ENCODE peak calls at places on chromosomes 13 and 19, in four cellular contexts. P is DND-41, K is mesendoderm, I is Caco-2. Q is an unnamed sample.
A peak's percentile ranks its signal among the peaks of the same experiment; 100 is the strongest.

GRCh38 chr13:112850273-112850672 is 118.7 kb upstream of the MCF2L start:
- DNase-seq in K (no peak), P (no peak), I (no peak), Q (no peak)

GRCh38 chr13:36345438-36346221 is 564 bp downstream of the SPART start:
- DNase-seq in P (no peak), I (no peak), K (peak; percentile 91), Q (peak; percentile 79)

GRCh38 chr13:20609145-20609544 is 42.2 kb downstream of the IFT88 start:
- DNase-seq in P (no peak), I (no peak), K (no peak), Q (no peak)

GRCh38 chr13:76813874-76814273 is 72.3 kb downstream of the KCTD12 start:
- DNase-seq in I (no peak), K (no peak), P (peak; percentile 22), Q (no peak)

GRCh38 chr13:75318138-75318833 is 163.7 kb downstream of the TBC1D4 start:
- DNase-seq in P (no peak), I (no peak), K (no peak), Q (no peak)

GRCh38 chr13:51520524-51520923 is 63.7 kb upstream of the WDFY2 start:
- DNase-seq in P (no peak), K (no peak), I (no peak), Q (no peak)

GRCh38 chr13:33191425-33192221 is 93.9 kb downstream of the STARD13 start:
- DNase-seq in K (no peak), I (no peak), P (no peak), Q (peak; percentile 59)

GRCh38 chr19:29515706-29516357 is 10.0 kb upstream of the VSTM2B start:
- DNase-seq in K (no peak), P (no peak), I (no peak), Q (no peak)

GRCh38 chr13:101892296-101892695 is 439.8 kb downstream of the ITGBL1 start:
- DNase-seq in I (no peak), K (no peak), P (no peak), Q (no peak)

GRCh38 chr19:38676023-38676877 is 28.8 kb downstream of the ACTN4 start:
- DNase-seq in I (no peak), K (no peak), P (no peak), Q (peak; percentile 68)

GRCh38 chr13:35978607-35979316 is 152.4 kb downstream of the DCLK1 start:
- DNase-seq in K (peak; percentile 67), I (peak; percentile 51), P (peak; percentile 27), Q (peak; percentile 84)

GRCh38 chr13:37173214-37173613 is 67.8 kb upstream of the CSNK1A1L start:
- DNase-seq in I (no peak), P (no peak), K (peak; percentile 60), Q (no peak)

GRCh38 chr13:90686438-90686837 is 661.0 kb upstream of the MIR17HG start:
- DNase-seq in K (no peak), I (no peak), P (no peak), Q (no peak)

GRCh38 chr19:7748756-7749155 is 1.4 kb upstream of the CD209 start:
- DNase-seq in P (no peak), I (peak; percentile 37), K (peak; percentile 88), Q (no peak)

GRCh38 chr13:59490651-59491050 is 673.1 kb downstream of the DIAPH3 start:
- DNase-seq in K (no peak), P (no peak), I (no peak), Q (no peak)

GRCh38 chr19:11242864-11243797 is 3.7 kb downstream of the ANGPTL8 start:
- DNase-seq in K (peak; percentile 85), I (peak; percentile 88), P (peak; percentile 77), Q (peak; percentile 86)

GRCh38 chr13:78197231-78197630 is 278.6 kb upstream of the EDNRB start:
- DNase-seq in K (no peak), P (no peak), I (no peak), Q (no peak)

GRCh38 chr13:20728579-20729300 is 25.2 kb downstream of the IL17D start:
- DNase-seq in I (no peak), P (no peak), K (no peak), Q (no peak)

GRCh38 chr19:21786931-21787330 is 19.6 kb upstream of the ZNF100 start:
- DNase-seq in P (no peak), K (no peak), I (no peak), Q (no peak)

GRCh38 chr13:111422352-111422751 is 101.9 kb downstream of the TEX29 start:
- DNase-seq in P (no peak), K (no peak), I (no peak), Q (no peak)

GRCh38 chr13:112175162-112176075 is 108.5 kb downstream of the SOX1 start:
- DNase-seq in P (no peak), I (no peak), K (no peak), Q (no peak)

GRCh38 chr19:21921691-21922180 is 85.8 kb upstream of the ZNF43 start:
- DNase-seq in I (no peak), P (no peak), K (no peak), Q (no peak)

GRCh38 chr13:77892491-77892890 is 26.1 kb downstream of the EDNRB start:
- DNase-seq in P (no peak), I (no peak), K (no peak), Q (no peak)

GRCh38 chr19:3179739-3180293 is 1.2 kb downstream of the S1PR4 start:
- DNase-seq in P (peak; percentile 51), K (no peak), I (no peak), Q (no peak)

GRCh38 chr13:27915301-27916207 is 4.2 kb upstream of the PDX1 start:
- DNase-seq in I (no peak), P (no peak), K (no peak), Q (no peak)

GRCh38 chr19:50321831-50322230 is 7.3 kb downstream of the KCNC3 start:
- DNase-seq in K (no peak), P (no peak), I (no peak), Q (no peak)
- H3K4me1 ChIP-seq in K (peaks cover 2% of the 10 kb centered on the region), P (peaks cover 12% of the 10 kb centered on the region), I (peaks cover 12% of the 10 kb centered on the region), Q (peaks cover 9% of the 10 kb centered on the region)

DNA sequence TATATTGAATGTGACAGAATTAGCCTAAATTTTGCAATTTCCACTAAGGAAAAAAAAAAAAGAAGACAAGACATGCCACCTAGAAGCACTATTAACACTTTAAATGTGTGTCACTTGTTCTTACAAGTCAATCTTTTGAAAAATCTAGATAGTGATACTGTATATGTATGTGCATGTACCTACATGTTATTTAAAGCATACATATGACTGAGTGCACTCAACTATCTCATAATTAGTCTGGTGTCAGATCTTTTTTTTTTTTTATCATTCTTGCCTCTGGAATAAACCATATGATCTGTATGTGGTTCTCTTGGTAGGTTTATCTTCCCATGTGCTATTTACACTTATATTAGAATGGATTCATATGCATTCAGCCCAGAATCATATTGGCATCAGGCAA is 62.3 kb downstream of the FOXO1 start:
- DNase-seq in I (no peak), K (no peak), P (no peak), Q (no peak)
- H3K4me1 ChIP-seq in I (peaks cover 3% of the 10 kb centered on the region), K (peaks cover 6% of the 10 kb centered on the region), P (no peaks in the 10 kb centered on the region), Q (no peaks in the 10 kb centered on the region)

DNA sequence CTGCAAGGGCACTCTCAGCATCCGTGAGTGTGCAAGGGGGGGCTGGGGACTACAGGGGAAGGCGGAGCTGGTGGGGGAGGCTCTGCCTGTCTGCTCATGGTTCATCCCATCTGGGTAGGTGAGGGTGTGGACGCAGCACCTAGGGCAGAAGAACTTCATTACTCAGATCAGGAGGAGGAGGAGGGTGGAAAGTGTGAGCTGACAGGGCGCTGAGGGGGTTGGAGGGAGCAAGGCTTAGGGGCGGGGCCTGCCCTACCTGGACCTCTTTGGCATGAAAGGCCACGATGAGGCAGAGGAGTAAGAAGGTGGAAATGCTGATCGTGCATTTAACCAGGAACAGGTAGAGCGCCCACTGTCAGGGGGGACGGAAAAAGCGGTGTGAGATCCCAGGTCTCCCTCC is 4.5 kb downstream of the KCNN4 start:
- DNase-seq in P (no peak), I (no peak), K (no peak), Q (no peak)
- H3K4me1 ChIP-seq in P (peaks cover 37% of the 10 kb centered on the region), I (peaks cover 7% of the 10 kb centered on the region), K (no peaks in the 10 kb centered on the region), Q (peaks cover 8% of the 10 kb centered on the region)

GRCh38 chr13:29844441-29844840 is 6.0 kb downstream of the UBL3 start:
- DNase-seq in I (no peak), P (no peak), K (no peak), Q (no peak)

GRCh38 chr13:29835280-29836061 is 14.9 kb downstream of the UBL3 start:
- DNase-seq in P (no peak), K (peak; percentile 58), I (no peak), Q (no peak)

GRCh38 chr13:29845440-29846056 is 4.9 kb downstream of the UBL3 start:
- DNase-seq in I (no peak), K (no peak), P (no peak), Q (peak; percentile 31)

DNA sequence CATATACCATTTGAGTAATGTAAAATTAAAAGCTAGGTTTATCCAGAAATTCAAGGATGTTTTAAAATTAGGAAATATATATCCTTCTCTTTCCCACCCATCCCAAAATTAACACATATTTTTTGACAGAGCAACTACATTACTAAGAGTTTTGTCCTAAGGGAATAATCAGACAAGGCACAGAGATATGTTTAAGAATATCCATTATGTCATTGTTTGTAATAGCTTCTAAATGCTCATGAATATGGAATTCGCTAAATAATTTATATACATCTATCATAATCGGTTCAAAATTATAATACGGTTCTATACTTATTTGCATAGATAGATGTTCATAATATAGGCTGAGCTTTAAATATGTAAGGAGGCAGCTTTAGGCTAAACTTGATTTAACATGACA is 9.8 kb downstream of the UBL3 start:
- DNase-seq in K (no peak), P (no peak), I (no peak), Q (no peak)
- H3K4me1 ChIP-seq in K (no peaks in the 10 kb centered on the region), P (no peaks in the 10 kb centered on the region), I (peaks cover 79% of the 10 kb centered on the region), Q (peaks cover 14% of the 10 kb centered on the region)

GRCh38 chr19:47230921-47231214 is at the start of gene BBC3:
- DNase-seq in P (no peak), K (no peak), I (no peak), Q (no peak)

GRCh38 chr19:47230122-47230920 is 678 bp downstream of the BBC3 start:
- DNase-seq in P (peak; percentile 81), K (peak; percentile 42), I (peak; percentile 80), Q (peak; percentile 64)

GRCh38 chr19:47228168-47228936 is 2.6 kb downstream of the BBC3 start:
- DNase-seq in I (peak; percentile 67), K (peak; percentile 71), P (no peak), Q (peak; percentile 40)

GRCh38 chr19:47228937-47229673 is 1.9 kb downstream of the BBC3 start:
- DNase-seq in I (no peak), P (peak; percentile 33), K (peak; percentile 43), Q (no peak)

GRCh38 chr19:47229674-47230121 is 1.3 kb downstream of the BBC3 start:
- DNase-seq in I (no peak), P (peak; percentile 32), K (peak; percentile 51), Q (no peak)
- H3K4me1 ChIP-seq in I (peaks cover 41% of the 10 kb centered on the region), P (peaks cover 68% of the 10 kb centered on the region), K (peaks cover 10% of the 10 kb centered on the region), Q (peaks cover 28% of the 10 kb centered on the region)

Q was measured in SJCRH30.